ENCODE peak calls at places on chromosome 18, in nine cellular contexts. Y is epithelial cell of esophagus, Z is GM20000, E is bronchial epithelial cell, T is pancreas, O is IMR-90, L is HFF-Myc, C is OCI-LY7, P is breast epithelium. Q is an unnamed sample.

GRCh38 chr18:40037386-40037785 is 1917.6 kb upstream of the PIK3C3 start:
- DNase-seq in Y (no peak), Z (no peak), E (no peak), T (no peak), O (no peak), L (no peak), C (no peak), P (no peak), Q (no peak)

GRCh38 chr18:51908598-51908944 is 431.4 kb upstream of the DCC start:
- DNase-seq in Y (no peak), Z (no peak), E (no peak), T (no peak), O (no peak), L (no peak), C (no peak), P (no peak), Q (no peak)

GRCh38 chr18:57095884-57096283 is 51.0 kb upstream of the BOD1L2 start:
- DNase-seq in Y (no peak), Z (no peak), E (no peak), T (no peak), O (no peak), L (no peak), C (no peak), P (no peak), Q (no peak)

GRCh38 chr18:51151568-51152511 is 45.6 kb downstream of the MEX3C start:
- DNase-seq in Y (no peak), Z (peak; percentile 53), E (no peak), T (no peak), O (no peak), L (no peak), C (peak; percentile 65), P (no peak), Q (peak; percentile 57)

GRCh38 chr18:44325903-44326650 is 354.6 kb upstream of the SETBP1 start:
- DNase-seq in Y (peak; percentile 78), Z (peak; percentile 9), E (peak; percentile 62), T (peak; percentile 60), O (peak; percentile 61), L (peak; percentile 55), C (peak; percentile 19), P (no peak), Q (peak; percentile 13)

GRCh38 chr18:30562231-30562630 is 480.3 kb downstream of the DSC3 start:
- DNase-seq in Y (no peak), Z (no peak), E (no peak), T (no peak), O (no peak), L (no peak), C (no peak), P (no peak), Q (no peak)

GRCh38 chr18:79252904-79253633 is 142.7 kb upstream of the NFATC1 start:
- DNase-seq in Y (no peak), Z (no peak), E (no peak), T (no peak), O (no peak), L (no peak), C (no peak), P (no peak), Q (no peak)

GRCh38 chr18:10604178-10604577 is 78.4 kb downstream of the NAPG start:
- DNase-seq in Y (no peak), Z (no peak), E (no peak), T (no peak), O (no peak), L (no peak), C (peak; percentile 19), P (no peak), Q (no peak)

GRCh38 chr18:54528942-54529376 is 62.1 kb upstream of the DYNAP start:
- DNase-seq in Y (no peak), Z (no peak), E (no peak), T (no peak), O (no peak), L (no peak), C (no peak), P (no peak), Q (no peak)

GRCh38 chr18:47701133-47701532 is 229.3 kb downstream of the SMAD2 start:
- DNase-seq in Y (no peak), Z (no peak), E (no peak), T (no peak), O (no peak), L (no peak), C (no peak), P (no peak), Q (no peak)

GRCh38 chr18:13303761-13304364 is 85.3 kb downstream of the LDLRAD4 start:
- DNase-seq in Y (no peak), Z (no peak), E (no peak), T (no peak), O (no peak), L (no peak), C (no peak), P (no peak), Q (no peak)

GRCh38 chr18:39241534-39241933 is 1675.9 kb upstream of the CELF4 start:
- DNase-seq in Y (no peak), Z (no peak), E (no peak), T (no peak), O (no peak), L (no peak), C (no peak), P (no peak), Q (no peak)

GRCh38 chr18:7789853-7790552 is 222.9 kb downstream of the PTPRM start:
- DNase-seq in Y (peak; percentile 71), Z (peak; percentile 5), E (peak; percentile 59), T (no peak), O (peak; percentile 55), L (no peak), C (no peak), P (no peak), Q (no peak)

DNA sequence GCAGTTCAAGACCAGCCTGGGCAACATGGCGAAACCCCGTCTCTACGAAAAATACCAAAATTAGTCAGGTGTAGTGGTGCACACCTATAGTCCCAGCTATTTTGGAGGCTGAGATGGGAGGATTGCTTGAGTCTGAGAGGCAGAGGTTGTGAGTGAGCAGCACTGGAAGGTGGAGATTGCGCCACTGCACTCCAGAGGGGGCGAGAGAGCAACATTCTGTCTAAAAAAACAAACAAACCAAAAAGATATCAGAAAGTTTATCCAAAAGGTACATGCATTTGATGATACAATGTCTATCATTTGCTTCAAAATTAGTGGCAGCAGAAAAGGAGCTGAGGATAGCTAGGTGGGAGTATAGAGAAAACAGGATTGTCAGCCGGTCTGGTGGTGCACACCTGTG is 39.8 kb upstream of the CABLES1 start:
- DNase-seq in Y (no peak), Z (no peak), E (no peak), T (no peak), O (no peak), L (no peak), C (no peak), P (no peak), Q (no peak)
- TF ChIP-seq CTCF in Y (no peak), Z (no peak), E (no peak), T (no peak), O (no peak), L (no peak), C (peak; percentile 31), P (no peak), Q (no peak)

GRCh38 chr18:26548144-26549102 is at the start of gene KCTD1:
- DNase-seq in Y (peak; percentile 85), Z (peak; percentile 94), E (peak; percentile 69), T (peak; percentile 87), O (peak; percentile 84), L (peak; percentile 63), C (peak; percentile 89), P (peak; percentile 65), Q (peak; percentile 93)

GRCh38 chr18:26549103-26549485 is 741 bp upstream of the KCTD1 start:
- DNase-seq in Y (peak; percentile 88), Z (peak; percentile 66), E (peak; percentile 68), T (no peak), O (peak; percentile 31), L (no peak), C (peak; percentile 29), P (peak; percentile 33), Q (peak; percentile 57)

GRCh38 chr18:26546170-26546874 is 2.0 kb downstream of the KCTD1 start:
- DNase-seq in Y (peak; percentile 60), Z (no peak), E (peak; percentile 54), T (no peak), O (no peak), L (no peak), C (no peak), P (no peak), Q (peak; percentile 17)

GRCh38 chr18:26546875-26547301 is 1.5 kb downstream of the KCTD1 start:
- DNase-seq in Y (no peak), Z (no peak), E (no peak), T (peak; percentile 21), O (no peak), L (no peak), C (no peak), P (no peak), Q (no peak)

DNA sequence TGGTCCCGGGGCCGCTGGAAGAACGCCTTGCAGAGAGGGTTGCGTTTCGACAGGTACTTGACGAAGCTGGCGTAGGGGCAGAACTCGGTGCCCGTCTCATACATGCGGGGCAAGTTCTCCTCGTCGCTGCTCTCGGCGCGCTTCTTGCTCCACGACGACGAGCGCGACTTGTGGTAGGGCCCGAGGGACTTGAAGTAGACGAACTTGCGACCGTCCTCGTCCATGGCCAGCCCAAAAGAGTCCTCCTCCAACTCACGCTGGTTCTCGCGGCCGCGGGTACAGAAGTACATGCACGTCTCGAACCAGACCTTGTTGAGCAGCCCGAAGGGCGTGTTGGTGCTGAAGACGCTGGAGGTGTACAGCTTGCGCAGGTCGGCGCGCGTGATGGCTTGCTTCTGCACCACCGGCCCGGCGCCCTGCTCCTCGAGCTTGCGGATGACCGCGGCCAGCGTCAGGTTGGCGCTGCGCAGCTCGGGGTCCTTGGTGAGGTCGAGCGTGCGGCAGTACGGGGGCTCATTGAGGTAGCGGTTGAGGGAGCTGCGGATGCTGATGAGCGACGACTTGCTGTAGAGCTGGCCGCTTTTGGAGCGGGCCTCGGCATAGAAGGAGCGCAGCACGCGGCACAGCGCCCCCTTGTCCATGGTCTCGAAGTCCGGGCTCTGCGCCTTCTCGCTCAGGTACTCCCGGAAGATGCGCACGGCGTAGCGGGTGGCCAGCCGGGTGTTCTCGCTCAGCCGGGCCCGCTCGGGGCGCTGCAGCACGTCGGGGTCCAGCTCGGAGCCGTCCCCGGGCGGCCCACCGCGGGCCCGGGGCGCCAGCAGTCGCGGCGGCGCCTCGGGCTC is 830 bp downstream of the KCTD1 start:
- DNase-seq in Y (peak; percentile 91), Z (peak; percentile 92), E (peak; percentile 71), T (peak; percentile 72), O (peak; percentile 84), L (peak; percentile 45), C (peak; percentile 55), P (peak; percentile 73), Q (peak; percentile 91)
- TF ChIP-seq CTCF in Y (peak; percentile 58), Z (peak; percentile 57), E (peak; percentile 83), T (peak; percentile 17), O (peak; percentile 48), L (peak; percentile 51), C (peak; percentile 65), P (no peak), Q (peak; percentile 84)

GRCh38 chr18:62991959-62992358 is 276.6 kb downstream of the PHLPP1 start:
- DNase-seq in Y (no peak), Z (no peak), E (no peak), T (no peak), O (no peak), L (no peak), C (no peak), P (no peak), Q (no peak)
- TF ChIP-seq CTCF in Y (no peak), Z (no peak), E (no peak), T (no peak), O (no peak), L (no peak), C (no peak), P (no peak), Q (no peak)

DNA sequence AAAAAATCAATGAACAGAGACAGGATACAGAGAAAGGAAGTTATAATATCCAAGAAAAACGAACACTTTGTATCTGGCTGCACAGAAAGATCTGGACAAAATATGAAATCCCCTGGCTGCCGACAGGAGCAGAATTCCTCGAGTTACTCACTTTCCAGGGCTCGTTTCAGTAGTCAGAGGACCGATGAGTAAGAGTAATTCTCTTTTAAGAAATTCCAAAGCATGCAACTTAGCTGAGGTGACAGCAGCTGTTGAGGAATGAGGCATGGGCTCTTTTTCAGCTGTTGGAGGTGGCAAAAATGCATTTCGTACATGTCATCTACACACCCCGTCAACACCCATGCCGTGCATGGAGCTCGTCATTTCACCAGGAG is 210.7 kb upstream of the SMIM21 start:
- DNase-seq in Y (no peak), Z (no peak), E (no peak), T (no peak), O (peak; percentile 80), L (peak; percentile 24), C (no peak), P (no peak), Q (no peak)
- TF ChIP-seq CTCF in Y (no peak), Z (no peak), E (no peak), T (no peak), O (peak; percentile 35), L (peak; percentile 11), C (no peak), P (no peak), Q (no peak)

Q was measured in GM13977.